ENCODE peak calls at places on chromosomes 1 and 21, in nine cellular contexts. P is OCI-LY7, S is neural progenitor cell, T is hepatocyte, U is PC-3, A is GM23248, Z is HCT116, J is MM.1S, R is SK-N-SH. M is an unnamed sample.

GRCh38 chr21:38599381-38599975 is 101.2 kb upstream of the ERG start:
- DNase-seq in P (no peak), S (no peak), T (no peak), U (no peak), A (no peak), Z (no peak), J (no peak), R (no peak), M (no peak)

GRCh38 chr1:86504130-86504479 is 35.4 kb downstream of the CLCA1 start:
- DNase-seq in P (no peak), S (peak; percentile 40), T (peak; percentile 39), U (no peak), A (no peak), Z (no peak), J (peak; percentile 42), R (no peak), M (peak; percentile 12)

GRCh38 chr1:228082975-228083870 is 715 bp downstream of the ARF1 start:
- DNase-seq in P (peak; percentile 56), S (peak; percentile 59), T (peak; percentile 78), U (peak; percentile 48), A (peak; percentile 78), Z (no peak), J (peak; percentile 55), R (peak; percentile 55), M (peak; percentile 40)

GRCh38 chr1:40625476-40626382 is 39.8 kb downstream of the RIMS3 start:
- DNase-seq in P (no peak), S (no peak), T (no peak), U (peak; percentile 51), A (peak; percentile 63), Z (no peak), J (no peak), R (no peak), M (no peak)

GRCh38 chr1:238660849-238661248 is 725.5 kb upstream of the CHRM3 start:
- DNase-seq in P (no peak), S (no peak), T (no peak), U (no peak), A (no peak), Z (no peak), J (no peak), R (peak; percentile 29), M (no peak)

GRCh38 chr1:83822206-83822605 is 176.7 kb downstream of the TTLL7 start:
- DNase-seq in P (no peak), S (no peak), T (no peak), U (no peak), A (peak; percentile 57), Z (no peak), J (no peak), R (no peak), M (no peak)

GRCh38 chr1:94539496-94539895 is 2.1 kb downstream of the F3 start:
- DNase-seq in P (no peak), S (no peak), T (no peak), U (peak; percentile 86), A (peak; percentile 82), Z (no peak), J (no peak), R (no peak), M (no peak)

GRCh38 chr21:33075128-33075527 is 5.2 kb downstream of the OLIG1 start:
- DNase-seq in P (no peak), S (peak; percentile 85), T (peak; percentile 40), U (no peak), A (no peak), Z (no peak), J (no peak), R (no peak), M (peak; percentile 80)

GRCh38 chr1:84363019-84363418 is 35.3 kb upstream of the DNASE2B start:
- DNase-seq in P (no peak), S (no peak), T (no peak), U (no peak), A (no peak), Z (no peak), J (no peak), R (no peak), M (no peak)

GRCh38 chr1:8706995-8707396 is 110.4 kb downstream of the RERE start:
- DNase-seq in P (no peak), S (peak; percentile 36), T (peak; percentile 42), U (no peak), A (no peak), Z (no peak), J (no peak), R (peak; percentile 75), M (peak; percentile 47)

GRCh38 chr1:111967886-111968285 is 21.6 kb downstream of the KCND3 start:
- DNase-seq in P (no peak), S (no peak), T (no peak), U (no peak), A (no peak), Z (no peak), J (no peak), R (no peak), M (no peak)

GRCh38 chr1:179046808-179047636 is 21.3 kb downstream of the FAM20B start:
- DNase-seq in P (no peak), S (no peak), T (no peak), U (no peak), A (peak; percentile 47), Z (no peak), J (no peak), R (no peak), M (no peak)

GRCh38 chr1:233327938-233328660 is 575 bp downstream of the MAP3K21 start:
- DNase-seq in P (peak; percentile 35), S (peak; percentile 61), T (peak; percentile 63), U (peak; percentile 48), A (peak; percentile 47), Z (no peak), J (peak; percentile 62), R (peak; percentile 71), M (peak; percentile 65)

GRCh38 chr1:24555591-24556413 is at the start of gene NCMAP:
- DNase-seq in P (peak; percentile 48), S (peak; percentile 41), T (peak; percentile 83), U (peak; percentile 40), A (peak; percentile 18), Z (peak; percentile 10), J (peak; percentile 32), R (no peak), M (peak; percentile 70)

GRCh38 chr1:205633421-205633976 is 1.7 kb upstream of the ELK4 start:
- DNase-seq in P (no peak), S (no peak), T (no peak), U (peak; percentile 78), A (peak; percentile 93), Z (no peak), J (no peak), R (no peak), M (no peak)

GRCh38 chr21:41283211-41283818 is 33.3 kb upstream of the FAM3B start:
- DNase-seq in P (peak; percentile 85), S (peak; percentile 81), T (peak; percentile 89), U (peak; percentile 90), A (peak; percentile 91), Z (peak; percentile 39), J (peak; percentile 84), R (peak; percentile 72), M (peak; percentile 85)

GRCh38 chr1:2277741-2278488 is 49.8 kb downstream of the SKI start:
- DNase-seq in P (no peak), S (no peak), T (no peak), U (no peak), A (peak; percentile 63), Z (no peak), J (no peak), R (no peak), M (no peak)
- H2AFZ ChIP-seq in P (no peak overlapping the region), S (no peak overlapping the region), T (no peak overlapping the region), U (no peak overlapping the region), A (no peak overlapping the region), Z (no peak overlapping the region), J (no peak overlapping the region), R (no peak overlapping the region), M (no peak overlapping the region)

DNA sequence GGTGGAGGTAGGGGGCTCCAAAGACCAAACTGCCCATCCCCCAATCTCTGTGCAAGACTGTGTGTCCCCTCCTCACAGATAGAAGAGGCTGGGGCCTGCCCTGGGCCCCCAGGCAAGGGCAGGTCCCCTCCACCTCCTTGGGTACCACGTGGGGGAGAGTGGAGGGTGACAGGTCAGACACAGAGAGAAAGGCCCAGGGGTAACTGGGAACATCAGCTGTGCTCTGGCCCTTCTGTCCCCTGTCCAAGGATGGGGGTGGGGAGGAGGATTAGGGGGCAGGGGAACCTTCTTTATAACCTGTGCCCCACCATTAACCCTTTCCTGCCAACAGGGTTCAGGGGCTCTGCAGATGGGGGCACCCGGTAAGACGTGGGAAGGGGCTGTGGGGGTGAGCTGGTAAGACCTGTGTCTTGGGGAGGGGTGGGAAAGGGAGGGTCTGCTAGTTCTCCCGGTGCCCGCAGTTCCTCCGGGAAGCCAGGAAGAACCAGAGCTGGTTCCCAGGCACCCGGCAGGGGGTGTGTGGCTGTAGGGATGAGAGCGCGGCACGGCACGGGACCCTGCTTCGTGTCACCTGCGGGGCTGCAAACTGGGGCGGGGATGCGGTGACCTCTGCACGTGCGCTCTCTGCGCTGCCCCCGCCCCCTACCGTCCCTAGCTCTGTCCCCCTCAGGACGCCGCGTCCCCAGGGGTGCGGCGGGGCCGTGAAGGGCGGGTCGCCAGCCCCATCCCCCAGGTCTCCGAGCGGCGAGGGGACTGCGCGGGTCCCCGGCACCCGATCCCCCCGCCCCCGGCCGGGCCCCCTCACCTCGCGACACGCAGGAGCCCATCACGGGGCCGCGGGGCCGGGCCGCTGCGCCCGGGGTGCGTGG is 601 bp downstream of the FAM131C start:
- DNase-seq in P (no peak), S (peak; percentile 74), T (peak; percentile 64), U (no peak), A (peak; percentile 53), Z (no peak), J (no peak), R (peak; percentile 75), M (peak; percentile 66)
- H3K27ac ChIP-seq in P (no peak overlapping the region), S (no peak overlapping the region), T (no peak overlapping the region), U (no peak overlapping the region), A (no peak overlapping the region), Z (peak overlapping the region; percentile 48), J (no peak overlapping the region), R (no peak overlapping the region), M (no peak overlapping the region)

DNA sequence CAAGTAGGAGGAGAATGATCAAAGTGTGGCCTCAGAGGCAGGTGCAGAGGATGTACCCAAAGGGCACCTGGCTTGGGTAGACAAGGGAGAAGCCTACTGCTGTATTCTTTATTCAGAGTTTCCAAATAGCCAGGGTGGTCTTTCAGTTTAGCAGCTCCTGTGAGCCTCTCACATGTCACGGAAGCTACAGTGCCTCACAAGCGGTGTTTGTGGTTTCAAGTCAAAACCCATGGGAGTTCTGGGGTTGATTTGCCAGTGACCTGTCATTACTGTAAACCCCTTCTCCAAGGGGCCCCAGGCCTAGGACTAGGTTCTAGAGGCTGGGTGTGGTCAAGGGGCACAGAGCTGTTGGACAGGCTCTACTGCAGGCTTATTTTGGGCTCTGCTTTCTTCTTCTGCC is 10.2 kb upstream of the IL10 start:
- DNase-seq in P (peak; percentile 92), S (no peak), T (no peak), U (no peak), A (no peak), Z (no peak), J (peak; percentile 76), R (no peak), M (no peak)
- TF ChIP-seq EZH2phosphoT487 in P (no peak), S (no peak), T (no peak), U (no peak), A (no peak), Z (no peak), J (no peak), R (no peak), M (no peak)

DNA sequence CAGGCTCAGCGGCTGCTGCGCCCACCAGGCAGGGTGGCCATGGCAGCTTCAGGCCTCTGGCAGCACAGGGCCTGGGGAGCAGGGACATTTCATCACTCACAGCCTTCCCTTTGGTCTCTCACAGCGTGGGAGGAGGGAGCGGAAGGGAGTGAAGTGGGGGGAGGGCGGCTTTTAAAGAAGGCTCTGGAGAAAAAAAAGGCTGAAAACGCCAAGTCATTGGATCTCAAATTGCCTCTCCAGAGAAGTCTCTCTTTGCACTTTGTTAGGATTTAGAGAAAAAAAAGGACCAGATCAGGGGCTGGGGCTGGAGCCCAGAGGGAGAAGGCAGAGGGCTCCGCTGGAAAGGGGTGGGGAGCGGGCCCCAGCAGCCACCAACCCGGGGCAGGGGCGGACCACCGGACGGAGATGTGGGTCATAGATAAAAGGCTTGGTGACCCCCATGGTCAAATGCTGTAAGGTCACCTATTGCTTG is 209.9 kb downstream of the GRIK3 start:
- DNase-seq in P (no peak), S (peak; percentile 59), T (peak; percentile 14), U (no peak), A (no peak), Z (no peak), J (no peak), R (no peak), M (peak; percentile 65)
- H2AFZ ChIP-seq in P (no peak overlapping the region), S (peak overlapping the region; percentile 89), T (no peak overlapping the region), U (no peak overlapping the region), A (no peak overlapping the region), Z (no peak overlapping the region), J (no peak overlapping the region), R (no peak overlapping the region), M (peak overlapping the region; percentile 95)